ENCODE peak calls at places on chromosomes 3 and 15, in eight cellular contexts. C, V, P, W, D, X, T and S are unnamed samples.

GRCh38 chr15:63354771-63355650 is 26.6 kb downstream of the CA12 start:
- DNase-seq in C (no peak), V (no peak), P (no peak), W (no peak), D (no peak), X (no peak), T (no peak), S (peak; percentile 38)

GRCh38 chr3:1183320-1184048 is 90.7 kb downstream of the CNTN6 start:
- DNase-seq in C (no peak), V (peak; percentile 25), P (no peak), W (peak; percentile 94), D (no peak), X (peak; percentile 10), T (no peak), S (no peak)

GRCh38 chr3:28726840-28727239 is 378.2 kb upstream of the AZI2 start:
- DNase-seq in C (no peak), V (no peak), P (peak; percentile 52), W (peak; percentile 48), D (peak; percentile 3), X (no peak), T (no peak), S (peak; percentile 48)

GRCh38 chr3:42205800-42206514 is 60.0 kb downstream of the CCK start:
- DNase-seq in C (no peak), V (no peak), P (no peak), W (no peak), D (no peak), X (no peak), T (no peak), S (no peak)

GRCh38 chr3:42507751-42508335 is 5.4 kb downstream of the VIPR1 start:
- DNase-seq in C (no peak), V (no peak), P (no peak), W (no peak), D (no peak), X (no peak), T (no peak), S (no peak)

GRCh38 chr15:99702895-99703602 is 30.2 kb downstream of the LYSMD4 start:
- DNase-seq in C (no peak), V (no peak), P (peak; percentile 11), W (peak; percentile 77), D (no peak), X (no peak), T (no peak), S (no peak)

GRCh38 chr15:20357139-20358065 is 184.2 kb downstream of the GOLGA6L6 start:
- DNase-seq in C (no peak), V (no peak), P (no peak), W (no peak), D (no peak), X (no peak), T (peak; percentile 7), S (no peak)

GRCh38 chr15:80367094-80367493 is 37.1 kb upstream of the ARNT2 start:
- DNase-seq in C (no peak), V (no peak), P (peak; percentile 69), W (peak; percentile 34), D (no peak), X (no peak), T (no peak), S (peak; percentile 16)

GRCh38 chr3:49839193-49839809 is 17.1 kb downstream of the TRAIP start:
- DNase-seq in C (peak; percentile 78), V (peak; percentile 41), P (peak; percentile 75), W (peak; percentile 86), D (peak; percentile 10), X (no peak), T (peak; percentile 77), S (peak; percentile 81)

GRCh38 chr3:158539414-158540014 is 31.5 kb upstream of the MLF1 start:
- DNase-seq in C (peak; percentile 5), V (no peak), P (peak; percentile 71), W (peak; percentile 71), D (peak; percentile 55), X (no peak), T (no peak), S (peak; percentile 25)

GRCh38 chr15:60396964-60397771 is 618 bp downstream of the ANXA2 start:
- DNase-seq in C (no peak), V (no peak), P (peak; percentile 88), W (peak; percentile 82), D (no peak), X (no peak), T (no peak), S (peak; percentile 79)